ENCODE peak calls at places on chromosomes 11 and 22, in five cellular contexts. I is suprapubic skin; F is bronchial epithelial cell; P is tibial artery; W is naive thymus-derived CD4-positive, alpha-beta T cell. K is an unnamed sample.
A peak's percentile ranks its signal among the peaks of the same experiment; 100 is the strongest.

GRCh38 chr11:74255741-74256369 is 55.6 kb downstream of the P4HA3 start:
- DNase-seq in I (no peak), F (peak; percentile 56), P (peak; percentile 53), W (peak; percentile 69), K (peak; percentile 75)

GRCh38 chr22:25027552-25027951 is 75.0 kb downstream of the KIAA1671 start:
- DNase-seq in I (no peak), F (peak; percentile 71), P (no peak), W (no peak), K (no peak)

GRCh38 chr11:100340416-100341323 is 346.4 kb upstream of the ARHGAP42 start:
- DNase-seq in I (no peak), F (peak; percentile 56), P (no peak), W (no peak), K (no peak)

GRCh38 chr22:31882971-31883370 is 61.4 kb upstream of the YWHAH start:
- DNase-seq in I (no peak), F (no peak), P (no peak), W (no peak), K (peak; percentile 64)

GRCh38 chr11:65316979-65317786 is 2.5 kb downstream of the CDC42EP2 start:
- DNase-seq in I (peak; percentile 87), F (peak; percentile 80), P (peak; percentile 47), W (no peak), K (no peak)

GRCh38 chr11:12556788-12557384 is 117.3 kb upstream of the TEAD1 start:
- DNase-seq in I (no peak), F (peak; percentile 63), P (peak; percentile 72), W (no peak), K (no peak)

GRCh38 chr22:31192513-31192912 is 19.6 kb upstream of the LIMK2 start:
- DNase-seq in I (no peak), F (peak; percentile 72), P (no peak), W (no peak), K (no peak)

GRCh38 chr22:21755855-21756284 is 20.3 kb upstream of the YPEL1 start:
- DNase-seq in I (no peak), F (peak; percentile 85), P (no peak), W (no peak), K (no peak)

GRCh38 chr11:131672191-131672590 is 301.8 kb downstream of the NTM start:
- DNase-seq in I (no peak), F (no peak), P (no peak), W (no peak), K (no peak)

GRCh38 chr11:1967641-1968225 is 20.6 kb downstream of the MRPL23 start:
- DNase-seq in I (no peak), F (no peak), P (no peak), W (no peak), K (no peak)

GRCh38 chr11:1126935-1127663 is 30.7 kb upstream of the MUC5AC start:
- DNase-seq in I (peak; percentile 78), F (no peak), P (peak; percentile 13), W (no peak), K (no peak)

GRCh38 chr11:77560605-77561004 is 29.1 kb upstream of the AQP11 start:
- DNase-seq in I (no peak), F (peak; percentile 87), P (no peak), W (no peak), K (no peak)

GRCh38 chr22:29528144-29528543 is 25.4 kb downstream of the THOC5 start:
- DNase-seq in I (no peak), F (no peak), P (no peak), W (no peak), K (no peak)

GRCh38 chr11:47494996-47495855 is 46.3 kb upstream of the RAPSN start:
- DNase-seq in I (no peak), F (no peak), P (no peak), W (no peak), K (no peak)

GRCh38 chr11:122486793-122487495 is 168.6 kb upstream of the UBASH3B start:
- DNase-seq in I (no peak), F (no peak), P (no peak), W (no peak), K (no peak)

GRCh38 chr11:47586043-47586442 is 435 bp upstream of the FAM180B start:
- DNase-seq in I (no peak), F (no peak), P (no peak), W (no peak), K (no peak)

GRCh38 chr22:24994070-24994763 is 41.7 kb downstream of the KIAA1671 start:
- DNase-seq in I (no peak), F (peak; percentile 98), P (no peak), W (no peak), K (peak; percentile 96)

GRCh38 chr11:113240389-113240788 is 74.0 kb upstream of the TTC12 start:
- DNase-seq in I (no peak), F (no peak), P (no peak), W (no peak), K (no peak)
- H3K27me3 ChIP-seq in I (peaks cover 2% of the 10 kb centered on the region), F (no peaks in the 10 kb centered on the region), P (no peaks in the 10 kb centered on the region), W (no peaks in the 10 kb centered on the region), K (no peaks in the 10 kb centered on the region)

GRCh38 chr11:10550988-10551657 is 10.1 kb upstream of the RNF141 start:
- DNase-seq in I (no peak), F (no peak), P (no peak), W (no peak), K (no peak)
- H3K4me3 ChIP-seq in I (no peak overlapping the region), F (no peak overlapping the region), P (no peak overlapping the region), W (no peak overlapping the region), K (no peak overlapping the region)

GRCh38 chr11:19723572-19724342 is 11.1 kb downstream of the NAV2 start:
- DNase-seq in I (no peak), F (peak; percentile 67), P (peak; percentile 72), W (peak; percentile 7), K (peak; percentile 83)

GRCh38 chr11:19715373-19715772 is 2.7 kb downstream of the NAV2 start:
- DNase-seq in I (no peak), F (peak; percentile 77), P (no peak), W (no peak), K (no peak)

GRCh38 chr11:19722702-19723101 is 10.1 kb downstream of the NAV2 start:
- DNase-seq in I (no peak), F (no peak), P (no peak), W (no peak), K (no peak)

GRCh38 chr11:19718976-19719375 is 6.3 kb downstream of the NAV2 start:
- DNase-seq in I (no peak), F (no peak), P (no peak), W (no peak), K (no peak)

GRCh38 chr11:19719960-19720359 is 7.3 kb downstream of the NAV2 start:
- DNase-seq in I (no peak), F (no peak), P (no peak), W (no peak), K (no peak)
- H3K27me3 ChIP-seq in I (peaks cover 3% of the 10 kb centered on the region), F (peaks cover 1% of the 10 kb centered on the region), P (no peaks in the 10 kb centered on the region), W (peaks cover under 1% of the 10 kb centered on the region), K (peaks cover 14% of the 10 kb centered on the region)

DNA sequence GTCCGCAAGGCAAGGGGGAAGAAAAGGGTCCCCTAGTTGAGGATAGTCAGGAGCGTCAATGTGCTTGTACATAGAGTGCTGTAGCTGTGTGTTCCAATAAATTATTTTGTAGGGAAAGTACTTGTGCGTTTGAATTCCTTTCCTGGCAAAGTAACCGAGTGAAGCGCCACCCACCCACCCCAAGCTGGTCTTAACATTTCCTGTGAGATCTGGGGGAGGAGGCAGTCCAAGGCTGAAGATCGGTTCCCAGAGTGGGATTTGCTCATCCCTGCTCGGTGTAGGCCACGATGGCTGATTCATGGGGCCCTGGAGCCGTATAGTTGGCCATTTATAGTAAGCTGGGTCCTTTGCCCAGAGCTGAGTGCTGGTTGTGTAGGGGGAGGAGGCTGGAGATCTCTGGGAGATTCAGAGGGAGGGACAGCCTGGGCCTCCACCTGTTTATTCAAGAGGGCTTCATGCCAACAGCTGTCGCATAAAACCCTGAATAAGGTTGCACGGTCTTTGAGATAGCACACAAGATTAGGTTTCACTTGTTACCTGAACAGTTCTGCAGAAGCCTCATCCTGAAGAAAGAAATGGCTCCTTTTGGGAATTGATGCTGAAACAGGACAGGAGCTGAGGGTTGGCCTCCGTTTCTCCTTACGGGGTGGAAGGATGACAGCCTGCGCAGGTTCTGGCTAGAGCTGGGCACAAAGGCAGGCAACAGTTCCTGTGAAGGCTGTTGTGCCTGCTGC is 2.4 kb downstream of the ATF4 start:
- DNase-seq in I (no peak), F (peak; percentile 59), P (no peak), W (no peak), K (no peak)
- H3K4me3 ChIP-seq in I (peak overlapping the region; percentile 86), F (peak overlapping the region; percentile 91), P (peak overlapping the region; percentile 90), W (no peak overlapping the region), K (peak overlapping the region; percentile 92)

DNA sequence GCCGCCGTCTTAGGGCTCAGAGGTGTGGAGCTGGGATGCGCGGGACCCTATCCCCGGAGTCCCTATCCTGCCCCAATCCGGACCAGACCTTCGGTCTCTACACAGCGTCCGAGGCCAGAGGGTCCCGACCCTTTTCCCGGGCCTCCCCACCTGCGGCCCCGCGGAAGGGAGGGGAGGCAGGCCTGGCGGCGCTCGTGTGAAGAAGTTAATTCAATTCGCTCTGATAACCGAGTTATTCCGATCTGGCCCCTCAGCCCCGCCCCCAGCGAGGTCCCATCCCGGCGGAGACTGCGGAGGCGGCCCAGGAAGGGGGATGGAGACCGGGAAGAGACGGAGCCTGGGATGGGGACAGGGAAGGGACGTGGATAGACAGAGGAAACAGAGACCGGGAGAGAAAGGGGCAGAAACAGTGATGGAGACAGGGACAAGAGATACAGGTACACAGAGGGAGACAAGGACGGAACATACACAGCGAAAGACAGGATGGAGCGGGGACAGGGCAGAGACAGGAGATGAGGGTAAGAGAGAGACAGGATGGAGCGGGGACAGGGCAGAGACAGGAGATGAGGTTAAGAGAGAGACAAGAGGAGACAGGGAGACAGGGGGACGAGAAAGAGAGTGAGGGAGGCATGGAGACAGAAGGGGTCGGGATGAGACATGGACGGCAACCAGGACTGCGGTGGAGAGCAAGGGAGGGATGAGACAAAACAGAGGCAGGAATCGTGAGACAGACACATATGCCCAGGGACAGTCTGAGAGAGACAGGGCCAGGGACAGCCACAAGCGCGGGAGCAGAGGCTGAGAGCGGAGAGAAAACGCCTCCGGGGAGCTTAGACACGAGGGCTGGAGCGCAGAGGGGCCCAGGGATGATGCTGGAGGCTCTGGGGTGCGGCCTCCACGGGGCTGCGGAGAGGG is 598 bp upstream of the PHOX2A start:
- DNase-seq in I (no peak), F (no peak), P (no peak), W (no peak), K (no peak)
- H3K27me3 ChIP-seq in I (peaks cover 76% of the 10 kb centered on the region), F (peaks cover 59% of the 10 kb centered on the region), P (peaks cover 79% of the 10 kb centered on the region), W (peaks cover 31% of the 10 kb centered on the region), K (peaks cover 33% of the 10 kb centered on the region)

GRCh38 chr11:69006816-69007215 is 6.2 kb downstream of the MRGPRF start:
- DNase-seq in I (peak; percentile 13), F (no peak), P (no peak), W (no peak), K (no peak)

GRCh38 chr11:69009441-69010211 is 3.4 kb downstream of the MRGPRF start:
- DNase-seq in I (no peak), F (no peak), P (no peak), W (no peak), K (no peak)

GRCh38 chr11:69005631-69006368 is 7.2 kb downstream of the MRGPRF start:
- DNase-seq in I (peak; percentile 77), F (no peak), P (no peak), W (no peak), K (no peak)

GRCh38 chr11:69008774-69009440 is 4.1 kb downstream of the MRGPRF start:
- DNase-seq in I (peak; percentile 91), F (peak; percentile 93), P (peak; percentile 92), W (no peak), K (no peak)

DNA sequence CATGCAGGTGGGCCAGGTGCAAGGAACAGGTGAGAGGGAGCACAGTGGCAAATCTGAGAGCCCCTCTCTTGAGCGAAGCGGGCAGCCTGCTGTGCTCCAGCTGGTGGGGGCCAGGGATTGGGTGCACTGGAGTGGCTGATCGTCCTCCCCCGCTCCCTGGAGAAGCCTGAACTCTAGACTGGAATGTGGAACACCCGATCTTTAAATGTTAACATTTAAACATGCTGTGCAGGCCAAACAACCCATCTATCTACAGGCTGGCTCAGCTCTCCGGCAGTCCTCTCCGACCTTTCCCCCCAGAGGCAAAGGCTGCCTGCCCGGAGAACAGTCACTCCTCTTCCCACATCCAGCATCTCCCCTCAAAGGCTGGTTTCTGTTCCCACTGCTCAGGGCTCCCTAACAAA is 5.1 kb downstream of the MRGPRF start:
- DNase-seq in I (no peak), F (no peak), P (no peak), W (no peak), K (no peak)
- H3K4me3 ChIP-seq in I (no peak overlapping the region), F (no peak overlapping the region), P (peak overlapping the region; percentile 2), W (no peak overlapping the region), K (no peak overlapping the region)